ENCODE peak calls at places on chromosomes 16 and 17, in five cellular contexts. V, G, R, F and C are unnamed samples. For H3K4me1, the result is how much of the 10 kb centered on the place peaks cover.

GRCh38 chr17:48678141-48678971 is 44.0 kb downstream of the PRAC1 start:
- DNase-seq in V (peak), G (peak), R (peak), F (peak), C (peak)

GRCh38 chr16:3950343-3951193 is 70.1 kb upstream of the CREBBP start:
- DNase-seq in V (peak), G (no peak), R (peak), F (no peak), C (no peak)

GRCh38 chr17:379531-380200 is 27.1 kb upstream of the RPH3AL start:
- DNase-seq in V (no peak), G (no peak), R (no peak), F (no peak), C (no peak)

GRCh38 chr17:10702574-10702973 is 5.2 kb downstream of the ADPRM start:
- DNase-seq in V (peak), G (no peak), R (peak), F (no peak), C (no peak)

GRCh38 chr16:89009343-89010209 is 32.6 kb upstream of the CBFA2T3 start:
- DNase-seq in V (no peak), G (peak), R (peak), F (peak), C (no peak)

GRCh38 chr16:57226701-57227621 is 18.1 kb upstream of the ARL2BP start:
- DNase-seq in V (no peak), G (no peak), R (no peak), F (no peak), C (peak)

GRCh38 chr17:51827140-51827539 is 331.4 kb downstream of the CA10 start:
- DNase-seq in V (no peak), G (no peak), R (no peak), F (no peak), C (no peak)

GRCh38 chr16:89401205-89401604 is 89.2 kb downstream of the ANKRD11 start:
- DNase-seq in V (no peak), G (no peak), R (no peak), F (no peak), C (no peak)

GRCh38 chr17:10071141-10071540 is 127.3 kb downstream of the GAS7 start:
- DNase-seq in V (no peak), G (no peak), R (no peak), F (no peak), C (no peak)

GRCh38 chr17:78040561-78041400 is 82.3 kb downstream of the TNRC6C start:
- DNase-seq in V (peak), G (peak), R (no peak), F (no peak), C (peak)

GRCh38 chr16:67762385-67762784 is 43.3 kb upstream of the GFOD2 start:
- DNase-seq in V (no peak), G (no peak), R (no peak), F (no peak), C (no peak)

GRCh38 chr17:62892870-62893338 is 73.1 kb upstream of the TANC2 start:
- DNase-seq in V (peak), G (peak), R (peak), F (no peak), C (peak)

GRCh38 chr17:30378191-30378796 is 433 bp upstream of the CPD start:
- DNase-seq in V (peak), G (no peak), R (no peak), F (no peak), C (peak)

GRCh38 chr17:17511971-17512858 is 16.0 kb upstream of the RASD1 start:
- DNase-seq in V (peak), G (no peak), R (peak), F (no peak), C (peak)

GRCh38 chr16:63361032-63361624 is 1324.9 kb upstream of the CDH8 start:
- DNase-seq in V (peak), G (no peak), R (peak), F (peak), C (peak)

DNA sequence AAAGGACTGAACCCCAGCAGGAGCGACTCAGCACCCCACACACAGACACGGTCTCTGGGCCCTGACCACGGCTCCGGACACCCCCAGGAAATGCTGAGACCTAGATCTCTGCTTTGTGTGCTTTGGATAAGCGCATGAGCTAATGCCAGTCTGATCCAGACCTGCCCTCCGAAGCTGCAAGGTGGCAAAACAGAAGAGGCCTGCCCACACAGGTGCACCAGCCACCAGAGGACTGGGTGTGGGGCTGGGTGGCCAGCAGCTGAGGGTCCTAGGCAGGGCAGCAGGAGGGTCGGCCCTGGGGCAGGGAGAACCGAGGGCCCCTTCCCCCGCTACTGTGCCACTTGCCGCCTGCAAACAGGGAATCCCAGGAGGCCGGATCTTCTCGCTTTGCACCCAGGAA is 30.7 kb upstream of the EIF1 start:
- DNase-seq in V (no peak), G (no peak), R (no peak), F (no peak), C (no peak)
- H3K14ac ChIP-seq in V (no peak), G (no peak), R (no peak), F (no peak), C (no peak)

GRCh38 chr17:41691031-41691777 is 2.5 kb downstream of the EIF1 start:
- DNase-seq in V (peak), G (no peak), R (peak), F (no peak), C (peak)

GRCh38 chr17:41692722-41693521 is 4.2 kb downstream of the EIF1 start:
- DNase-seq in V (peak), G (no peak), R (peak), F (no peak), C (peak)

GRCh38 chr17:41695954-41696720 is 7.5 kb downstream of the EIF1 start:
- DNase-seq in V (peak), G (no peak), R (peak), F (peak), C (peak)

GRCh38 chr17:41697122-41697962 is 8.7 kb downstream of the EIF1 start:
- DNase-seq in V (peak), G (no peak), R (peak), F (no peak), C (peak)

GRCh38 chr17:41695134-41695661 is 6.5 kb downstream of the EIF1 start:
- DNase-seq in V (peak), G (no peak), R (peak), F (no peak), C (peak)
- H3K4me1 ChIP-seq in V (under half), G (under half), R (under half), F (under half), C (under half)

DNA sequence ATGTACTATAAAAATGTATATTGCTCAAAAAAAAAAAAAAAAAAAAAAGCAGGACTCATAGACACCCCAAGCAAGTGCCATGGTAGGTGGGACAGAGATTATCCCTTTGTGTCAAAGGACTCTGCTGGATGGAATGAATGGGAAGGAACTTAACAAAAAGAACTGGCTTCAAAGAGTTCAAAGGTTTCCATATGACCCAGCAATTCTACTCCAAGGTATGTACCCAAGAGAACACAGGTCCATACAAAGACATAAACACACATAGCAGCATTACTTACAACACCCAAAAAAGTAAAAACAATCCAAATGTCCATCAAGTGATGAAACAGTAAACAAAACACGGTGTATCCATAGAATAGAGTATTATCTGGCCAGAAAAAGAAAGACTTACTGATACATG is 255.2 kb downstream of the SLC39A11 start:
- DNase-seq in V (no peak), G (no peak), R (no peak), F (peak), C (no peak)
- H3K14ac ChIP-seq in V (no peak), G (no peak), R (no peak), F (no peak), C (no peak)

GRCh38 chr17:39079836-39080235 is 71.6 kb downstream of the PLXDC1 start:
- DNase-seq in V (no peak), G (no peak), R (no peak), F (no peak), C (no peak)
- H3K4me1 ChIP-seq in V (under half), G (under half), R (under half), F (under half), C (under half)

GRCh38 chr17:3002538-3003301 is 60.7 kb downstream of the OR1D5 start:
- DNase-seq in V (no peak), G (no peak), R (no peak), F (no peak), C (no peak)
- H3K14ac ChIP-seq in V (no peak), G (no peak), R (no peak), F (peak), C (no peak)

DNA sequence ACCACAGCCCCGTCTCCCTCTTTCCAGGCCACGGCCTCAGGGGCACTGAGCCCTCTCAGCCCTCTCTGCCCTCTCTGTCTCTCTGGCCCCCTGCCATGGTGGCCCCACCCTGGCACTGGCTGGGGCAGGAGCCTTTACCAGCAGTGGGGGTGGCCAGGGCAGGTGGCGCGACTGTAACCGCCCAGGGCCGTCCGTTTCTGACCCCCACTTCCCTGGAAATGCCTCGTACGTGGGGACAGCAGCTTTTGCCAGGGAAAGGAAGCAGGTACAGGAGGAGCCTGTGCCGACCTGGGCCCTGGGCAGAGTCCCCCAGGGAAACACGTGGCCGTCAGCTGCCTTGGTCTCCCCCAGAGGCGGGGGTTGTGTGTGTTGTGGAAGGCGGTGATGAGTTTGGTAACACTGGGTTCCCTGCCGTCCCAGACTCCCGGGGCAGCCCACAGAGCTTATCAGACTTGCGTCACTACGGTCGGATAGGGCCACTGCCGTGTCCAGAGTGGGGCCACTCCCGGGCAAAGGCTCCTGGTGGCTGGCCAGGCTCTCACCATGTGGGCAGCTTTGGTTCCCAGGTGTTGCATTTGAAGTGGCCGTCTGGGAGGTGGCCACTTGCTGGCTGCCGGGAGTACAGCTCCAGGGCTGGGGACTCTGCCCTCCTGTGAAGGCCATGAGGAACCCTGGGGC is 249.3 kb upstream of the CIBAR2 start:
- DNase-seq in V (no peak), G (no peak), R (no peak), F (no peak), C (peak)
- H3K4me1 ChIP-seq in V (under half), G (under half), R (half or more), F (under half), C (half or more)

DNA sequence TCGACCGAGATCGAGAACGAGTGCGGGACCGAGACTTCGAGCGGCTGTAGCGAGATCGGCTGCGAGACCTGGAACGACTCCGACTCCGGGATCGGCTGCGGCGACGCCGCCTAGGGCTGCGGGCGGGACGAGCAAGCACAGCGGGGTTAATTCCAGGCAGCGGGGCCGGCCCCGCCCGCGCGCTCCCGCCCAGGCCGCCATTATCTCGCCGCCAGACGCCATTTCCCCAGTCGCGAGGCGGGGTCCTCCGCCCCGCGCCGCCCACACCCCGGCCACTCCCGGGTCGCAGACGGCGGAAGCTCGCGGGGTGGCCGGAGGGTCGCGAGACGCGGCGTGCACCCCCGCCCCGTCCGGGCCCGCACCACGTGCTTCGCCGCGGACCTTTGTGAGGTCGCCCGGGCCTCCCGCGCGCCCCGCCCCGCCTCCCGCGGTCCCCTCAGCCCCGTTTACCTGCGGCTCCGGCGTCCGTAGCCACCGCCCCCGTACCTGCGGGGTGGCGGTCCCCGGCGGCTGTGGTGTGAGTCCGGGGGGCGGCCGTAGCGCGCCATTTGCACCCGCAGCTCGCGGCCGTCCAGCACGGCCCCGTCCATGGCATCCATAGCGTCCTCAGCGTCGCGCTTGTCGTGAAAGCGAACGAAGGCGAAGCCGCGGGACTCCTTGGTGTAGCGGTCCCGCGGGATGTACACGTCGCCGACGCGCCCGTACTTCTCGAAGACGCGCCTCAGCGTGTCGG is 616 bp downstream of the SRSF2 start:
- DNase-seq in V (peak), G (peak), R (peak), F (peak), C (peak)
- H3K14ac ChIP-seq in V (peak), G (peak), R (no peak), F (peak), C (peak)

GRCh38 chr17:47099987-47100711 is 88.9 kb downstream of the CDC27 start:
- DNase-seq in V (peak), G (peak), R (peak), F (peak), C (peak)

GRCh38 chr17:47099451-47099986 is 89.6 kb downstream of the CDC27 start:
- DNase-seq in V (no peak), G (no peak), R (no peak), F (no peak), C (no peak)

GRCh38 chr17:47106130-47106529 is 83.0 kb downstream of the CDC27 start:
- DNase-seq in V (no peak), G (no peak), R (no peak), F (no peak), C (no peak)

DNA sequence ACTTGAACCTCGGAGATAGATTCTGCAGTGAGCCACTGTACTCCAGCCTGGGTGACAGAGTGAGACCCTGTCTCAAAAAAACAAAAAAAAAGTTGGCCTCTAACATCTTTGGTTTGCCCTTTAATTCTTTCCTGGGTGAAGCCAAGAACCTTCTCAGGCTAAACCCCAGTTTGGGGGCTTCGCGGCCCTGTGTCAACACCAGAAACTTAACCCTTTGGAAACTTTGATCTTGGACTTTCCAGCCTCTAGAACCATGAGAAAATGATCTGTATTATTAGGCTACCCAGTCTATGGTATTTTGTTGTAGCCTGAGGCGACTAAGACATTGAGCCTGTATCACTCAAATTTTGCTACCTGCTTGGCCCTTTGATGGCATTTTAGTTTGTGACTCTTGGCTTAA is 86.2 kb downstream of the CDC27 start:
- DNase-seq in V (no peak), G (no peak), R (no peak), F (no peak), C (no peak)
- H3K4me1 ChIP-seq in V (under half), G (under half), R (under half), F (under half), C (under half)